ENCODE peak calls at places on chromosomes 16 and 17, in nine cellular contexts. X is NCI-H1105; Y is adrenal gland; M is CD4-positive, alpha-beta T cell; Q is activated CD4-positive, alpha-beta T cell treated with anti-CD3 and anti-CD28 coated beads, Interleukin-2, amount 50 U/mL, for 1 hour; P is kidney glomerular epithelial cell; D is OCI-LY7; W is H7; T is H9. H is an unnamed sample.

GRCh38 chr16:26816885-26817571 is 249.7 kb upstream of the C16orf82 start:
- DNase-seq in X (no peak), Y (no peak), M (no peak), Q (no peak), P (no peak), D (no peak), W (no peak), T (no peak), H (peak; percentile 27)

GRCh38 chr17:76686538-76687277 is 24.1 kb downstream of the MXRA7 start:
- DNase-seq in X (no peak), Y (no peak), M (no peak), Q (no peak), P (no peak), D (no peak), W (peak; percentile 55), T (no peak), H (no peak)

GRCh38 chr17:61000911-61001310 is 323.3 kb downstream of the BCAS3 start:
- DNase-seq in X (no peak), Y (no peak), M (no peak), Q (no peak), P (peak; percentile 29), D (no peak), W (peak; percentile 7), T (no peak), H (no peak)

GRCh38 chr16:89721644-89722391 is 481 bp downstream of the ZNF276 start:
- DNase-seq in X (no peak), Y (peak; percentile 71), M (peak; percentile 91), Q (peak; percentile 91), P (peak; percentile 55), D (peak; percentile 78), W (peak; percentile 85), T (no peak), H (peak; percentile 93)

GRCh38 chr17:41907185-41907556 is 11.6 kb downstream of the ACLY start:
- DNase-seq in X (no peak), Y (peak; percentile 41), M (no peak), Q (no peak), P (peak; percentile 68), D (no peak), W (peak; percentile 32), T (no peak), H (no peak)

GRCh38 chr17:4573682-4574081 is 10.6 kb upstream of the SMTNL2 start:
- DNase-seq in X (no peak), Y (peak; percentile 90), M (peak; percentile 23), Q (peak; percentile 41), P (peak; percentile 3), D (no peak), W (no peak), T (no peak), H (no peak)

GRCh38 chr16:65315004-65315398 is 193.1 kb upstream of the CDH11 start:
- DNase-seq in X (no peak), Y (peak; percentile 34), M (no peak), Q (no peak), P (no peak), D (no peak), W (no peak), T (no peak), H (no peak)

GRCh38 chr16:89536371-89536770 is 24.1 kb upstream of the RPL13 start:
- DNase-seq in X (no peak), Y (no peak), M (no peak), Q (no peak), P (no peak), D (no peak), W (no peak), T (no peak), H (no peak)

GRCh38 chr17:19641687-19642372 is 6.7 kb upstream of the ALDH3A2 start:
- DNase-seq in X (no peak), Y (no peak), M (no peak), Q (no peak), P (no peak), D (no peak), W (no peak), T (no peak), H (no peak)

GRCh38 chr16:72956124-72957064 is 91.5 kb downstream of the ZFHX3 start:
- DNase-seq in X (no peak), Y (no peak), M (no peak), Q (no peak), P (no peak), D (no peak), W (no peak), T (no peak), H (no peak)

GRCh38 chr16:84069540-84069939 is 26.9 kb upstream of the SLC38A8 start:
- DNase-seq in X (no peak), Y (no peak), M (no peak), Q (no peak), P (no peak), D (no peak), W (no peak), T (no peak), H (no peak)

GRCh38 chr16:61323456-61323855 is 712.8 kb downstream of the CDH8 start:
- DNase-seq in X (no peak), Y (no peak), M (no peak), Q (no peak), P (no peak), D (no peak), W (no peak), T (no peak), H (no peak)

GRCh38 chr17:75295220-75296158 is 6.3 kb upstream of the SLC25A19 start:
- DNase-seq in X (no peak), Y (peak; percentile 62), M (no peak), Q (no peak), P (no peak), D (peak; percentile 94), W (no peak), T (no peak), H (no peak)